ENCODE peak calls at places on chromosomes 1 and 21, in four cellular contexts. L, H, G and R are unnamed samples.

GRCh38 chr1:116400780-116401179 is 27.7 kb downstream of the ATP1A1 start:
- DNase-seq in L (no peak), G (no peak), H (no peak), R (no peak)

GRCh38 chr1:245906207-245906606 is 600.9 kb downstream of the SMYD3 start:
- DNase-seq in H (no peak), L (no peak), G (no peak), R (no peak)

GRCh38 chr1:27574871-27575831 is 28.8 kb downstream of the AHDC1 start:
- DNase-seq in L (no peak), G (peak; percentile 89), H (peak; percentile 71), R (no peak)

GRCh38 chr1:60428161-60428560 is 354.6 kb upstream of the C1orf87 start:
- DNase-seq in H (no peak), L (no peak), G (no peak), R (no peak)

GRCh38 chr1:29282924-29283803 is 46.8 kb downstream of the PTPRU start:
- DNase-seq in G (peak; percentile 73), L (no peak), H (peak; percentile 67), R (no peak)

GRCh38 chr21:41171210-41171609 is 3.2 kb downstream of the BACE2 start:
- DNase-seq in L (no peak), H (peak; percentile 80), G (peak; percentile 24), R (no peak)

GRCh38 chr1:169497317-169497716 is 11.6 kb upstream of the SLC19A2 start:
- DNase-seq in G (no peak), H (no peak), L (no peak), R (no peak)

GRCh38 chr1:156281281-156282142 is 1.1 kb downstream of the SMG5 start:
- DNase-seq in L (no peak), H (peak; percentile 77), G (peak; percentile 61), R (no peak)

GRCh38 chr1:198273901-198274300 is 117.1 kb downstream of the NEK7 start:
- DNase-seq in G (no peak), L (no peak), H (no peak), R (no peak)

GRCh38 chr1:94727846-94728715 is 92.1 kb upstream of the SLC44A3 start:
- DNase-seq in G (peak; percentile 75), H (peak; percentile 85), L (no peak), R (no peak)